ENCODE peak calls at places on chromosomes 12 and 14, in five cellular contexts. S, O, E, J and K are unnamed samples.

GRCh38 chr14:70856851-70857498 is 47.7 kb upstream of the MAP3K9 start:
- DNase-seq in E (no peak), J (peak), O (no peak), S (no peak), K (no peak)

GRCh38 chr14:89455412-89455811 is 38.4 kb upstream of the FOXN3 start:
- DNase-seq in S (no peak), O (no peak), J (no peak), E (no peak), K (no peak)

GRCh38 chr12:20624718-20625117 is 70.4 kb upstream of the SLCO1C1 start:
- DNase-seq in J (no peak), S (no peak), E (no peak), O (no peak), K (no peak)

GRCh38 chr12:57531836-57532235 is 9.2 kb downstream of the MBD6 start:
- DNase-seq in S (no peak), E (no peak), O (no peak), J (no peak), K (no peak)

GRCh38 chr14:105281354-105282097 is 19.3 kb downstream of the BRF1 start:
- DNase-seq in E (no peak), J (peak), S (peak), O (no peak), K (no peak)

GRCh38 chr12:94873368-94874085 is 130.0 kb downstream of the NDUFA12 start:
- DNase-seq in E (no peak), S (peak), J (no peak), O (no peak), K (no peak)

GRCh38 chr14:102829106-102829505 is 51.9 kb downstream of the TRAF3 start:
- DNase-seq in O (no peak), S (no peak), J (no peak), E (no peak), K (no peak)

GRCh38 chr12:132286912-132287311 is 42.5 kb downstream of the GALNT9 start:
- DNase-seq in J (no peak), S (no peak), E (no peak), O (no peak), K (no peak)

GRCh38 chr14:88044782-88045446 is 40.0 kb downstream of the GPR65 start:
- DNase-seq in E (no peak), S (no peak), O (no peak), J (no peak), K (no peak)

GRCh38 chr12:96434107-96434506 is 33.9 kb upstream of the CDK17 start:
- DNase-seq in S (no peak), E (no peak), O (no peak), J (peak), K (peak)

GRCh38 chr14:106530423-106531107 is 1004.2 kb downstream of the TMEM121 start:
- DNase-seq in O (no peak), S (no peak), E (no peak), J (no peak), K (peak)

GRCh38 chr14:26987734-26988363 is 390.0 kb upstream of the NOVA1 start:
- DNase-seq in O (no peak), J (no peak), S (no peak), E (no peak), K (no peak)

GRCh38 chr12:123893276-123893675 is 79.4 kb downstream of the CCDC92 start:
- DNase-seq in S (no peak), O (no peak), E (no peak), J (no peak), K (no peak)